ENCODE peak calls at places on chromosomes 6 and 20, in four cellular contexts. A, J, D and F are unnamed samples.

GRCh38 chr20:58467572-58468330 is 47.4 kb downstream of the APCDD1L start:
- DNase-seq in A (no peak), J (no peak), D (no peak), F (no peak)

GRCh38 chr20:25226433-25227316 is 21.2 kb upstream of the PYGB start:
- DNase-seq in A (no peak), J (no peak), D (no peak), F (no peak)

GRCh38 chr6:20202699-20203302 is 9.5 kb downstream of the MBOAT1 start:
- DNase-seq in A (no peak), J (no peak), D (no peak), F (no peak)

GRCh38 chr20:33531047-33531877 is 41.4 kb downstream of the CBFA2T2 start:
- DNase-seq in A (no peak), J (no peak), D (peak; percentile 78), F (no peak)

GRCh38 chr6:23410439-23410838 is 715.6 kb upstream of the NRSN1 start:
- DNase-seq in A (no peak), J (no peak), D (no peak), F (no peak)

GRCh38 chr6:13355043-13355945 is 27.0 kb upstream of the TBC1D7 start:
- DNase-seq in A (no peak), J (no peak), D (peak; percentile 41), F (peak; percentile 83)

GRCh38 chr6:116246089-116246488 is 7.8 kb downstream of the TSPYL4 start:
- DNase-seq in A (no peak), J (no peak), D (no peak), F (peak; percentile 47)

GRCh38 chr6:143125455-143125854 is 64.8 kb downstream of the AIG1 start:
- DNase-seq in A (no peak), J (no peak), D (no peak), F (no peak)

GRCh38 chr20:9966966-9967365 is 67.8 kb upstream of the ANKEF1 start:
- DNase-seq in A (peak; percentile 36), J (no peak), D (peak; percentile 13), F (no peak)

GRCh38 chr6:132687306-132687705 is 26.5 kb downstream of the VNN1 start:
- DNase-seq in A (peak; percentile 13), J (no peak), D (no peak), F (no peak)

GRCh38 chr6:123515715-123516114 is 121.0 kb downstream of the TRDN start:
- DNase-seq in A (no peak), J (no peak), D (no peak), F (no peak)

GRCh38 chr20:35887393-35888064 is 66.8 kb downstream of the SCAND1 start:
- DNase-seq in A (no peak), J (no peak), D (no peak), F (no peak)

GRCh38 chr6:41027799-41028617 is 11.0 kb downstream of the UNC5CL start:
- DNase-seq in A (peak; percentile 59), J (peak; percentile 87), D (peak; percentile 47), F (peak; percentile 85)

GRCh38 chr6:26311012-26311384 is 54.0 kb upstream of the BTN3A2 start:
- DNase-seq in A (no peak), J (peak; percentile 51), D (peak; percentile 38), F (peak; percentile 52)

GRCh38 chr6:56911847-56912246 is 43.1 kb upstream of the BEND6 start:
- DNase-seq in A (no peak), J (no peak), D (no peak), F (no peak)
- TF ChIP-seq HMGXB4 in A (no peak), J (no peak), D (no peak), F (no peak)

GRCh38 chr20:57347393-57347792 is 3.7 kb upstream of the RAE1 start:
- DNase-seq in A (no peak), J (no peak), D (no peak), F (no peak)
- TF ChIP-seq HMGXB4 in A (no peak), J (no peak), D (no peak), F (no peak)

DNA sequence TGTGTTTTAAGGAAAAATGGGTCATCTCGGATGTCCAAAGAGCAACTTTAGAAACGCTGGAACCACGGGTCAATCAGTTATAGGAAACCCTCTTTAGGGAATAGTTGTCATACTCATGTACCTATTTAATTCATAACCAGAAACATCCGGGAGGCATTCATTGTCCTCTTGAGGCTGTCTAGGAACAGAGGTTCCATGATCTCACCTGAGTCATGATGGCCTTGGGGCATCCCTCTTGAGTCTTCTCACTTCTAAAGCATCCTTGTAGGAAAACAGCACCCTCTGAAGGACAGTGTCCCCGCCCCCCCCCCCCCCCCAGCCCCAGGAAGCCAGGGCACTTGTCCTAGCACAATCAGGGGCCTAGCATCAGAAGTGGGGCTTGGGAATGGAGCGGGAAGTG is 46.3 kb upstream of the CDH4 start:
- DNase-seq in A (no peak), J (no peak), D (no peak), F (no peak)
- TF ChIP-seq HMGXB4 in A (no peak), J (no peak), D (no peak), F (no peak)

GRCh38 chr6:73694711-73695411 is 1.1 kb upstream of the CD109 start:
- DNase-seq in A (no peak), J (no peak), D (no peak), F (no peak)
- TF ChIP-seq HMGXB4 in A (no peak), J (no peak), D (no peak), F (no peak)

GRCh38 chr20:49724637-49725606 is 11.2 kb upstream of the B4GALT5 start:
- DNase-seq in A (no peak), J (no peak), D (peak; percentile 61), F (peak; percentile 49)

GRCh38 chr20:49727894-49728885 is 14.5 kb upstream of the B4GALT5 start:
- DNase-seq in A (no peak), J (no peak), D (no peak), F (no peak)

GRCh38 chr20:49727473-49727872 is 13.8 kb upstream of the B4GALT5 start:
- DNase-seq in A (no peak), J (no peak), D (no peak), F (no peak)

GRCh38 chr20:49725694-49726093 is 12.0 kb upstream of the B4GALT5 start:
- DNase-seq in A (no peak), J (no peak), D (no peak), F (no peak)

DNA sequence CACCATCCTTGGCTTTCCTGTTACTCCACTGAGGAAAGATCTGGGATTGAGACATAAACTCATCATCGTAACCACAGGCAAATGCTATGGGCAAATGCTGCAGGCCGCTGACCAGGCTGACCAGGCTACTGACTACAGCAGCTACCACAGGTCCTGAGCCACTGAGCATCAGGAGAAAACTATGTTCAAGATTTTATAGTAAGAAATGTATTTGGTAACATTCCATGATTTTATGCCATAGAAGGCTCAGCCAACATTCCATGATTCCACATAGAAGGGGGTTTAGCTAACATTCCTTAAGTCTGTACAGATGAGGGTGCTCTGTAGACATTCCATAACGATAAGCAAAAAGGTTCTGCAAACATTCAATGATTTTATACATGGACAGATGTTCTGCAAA is 16.1 kb upstream of the B4GALT5 start:
- DNase-seq in A (no peak), J (no peak), D (no peak), F (no peak)
- TF ChIP-seq HMGXB4 in A (no peak), J (no peak), D (no peak), F (no peak)